ENCODE peak calls at places on chromosomes 6 and 20, in six cellular contexts. R is heart right ventricle, B is adrenal gland, J is IMR-90, H is GM12878, F is BE2C. W is an unnamed sample. For H3K27me3, the result is how much of the 10 kb centered on the place peaks cover.

GRCh38 chr6:122733259-122733658 is 46.3 kb upstream of the FABP7 start:
- DNase-seq in H (no peak), R (no peak), J (no peak), F (no peak), B (no peak), W (no peak)

GRCh38 chr20:4158466-4159050 is 143.2 kb upstream of the RNF24 start:
- DNase-seq in R (no peak), B (no peak), H (no peak), J (no peak), F (no peak), W (no peak)

GRCh38 chr6:118263929-118264486 is 284.1 kb upstream of the PLN start:
- DNase-seq in R (no peak), H (no peak), B (peak), F (peak), J (peak), W (no peak)

GRCh38 chr6:3706547-3707467 is 44.7 kb downstream of the PXDC1 start:
- DNase-seq in J (peak), R (no peak), H (no peak), F (no peak), B (no peak), W (no peak)

GRCh38 chr20:62938105-62938888 is at the start of gene GID8:
- DNase-seq in B (peak), J (peak), H (no peak), R (peak), F (peak), W (no peak)

GRCh38 chr6:80357674-80358073 is 251.2 kb downstream of the BCKDHB start:
- DNase-seq in R (no peak), F (no peak), H (no peak), J (no peak), B (no peak), W (no peak)

GRCh38 chr20:607476-607875 is 2.6 kb downstream of the TCF15 start:
- DNase-seq in H (no peak), F (no peak), R (peak), J (no peak), B (no peak), W (no peak)

GRCh38 chr6:25022140-25022553 is 86.4 kb upstream of the RIPOR2 start:
- DNase-seq in F (no peak), J (peak), R (no peak), B (no peak), H (no peak), W (no peak)

GRCh38 chr20:62598761-62599194 is 43.5 kb upstream of the SLCO4A1 start:
- DNase-seq in H (no peak), B (no peak), J (no peak), F (no peak), R (no peak), W (no peak)

GRCh38 chr6:35185971-35186370 is 27.8 kb upstream of the SCUBE3 start:
- DNase-seq in R (no peak), B (no peak), H (no peak), F (no peak), J (no peak), W (no peak)

GRCh38 chr6:158599635-158600034 is 39.7 kb downstream of the TMEM181 start:
- DNase-seq in R (no peak), B (no peak), F (no peak), J (no peak), H (no peak), W (no peak)

GRCh38 chr6:152745509-152746171 is 5.0 kb upstream of the VIP start:
- DNase-seq in J (peak), F (no peak), R (no peak), H (no peak), B (no peak), W (no peak)

GRCh38 chr6:152746172-152746553 is 4.4 kb upstream of the VIP start:
- DNase-seq in B (no peak), F (no peak), H (no peak), J (peak), R (no peak), W (no peak)

GRCh38 chr6:152749336-152749735 is 1.3 kb upstream of the VIP start:
- DNase-seq in J (no peak), F (no peak), H (no peak), R (no peak), B (no peak), W (no peak)

GRCh38 chr6:152748843-152749242 is 1.8 kb upstream of the VIP start:
- DNase-seq in J (peak), R (no peak), H (no peak), F (no peak), B (no peak), W (no peak)

GRCh38 chr6:152750694-152751093 is at the start of gene VIP:
- DNase-seq in H (no peak), J (peak), B (no peak), R (no peak), F (peak), W (no peak)
- TF ChIP-seq CTCF in H (no peak), J (no peak), B (no peak), R (no peak), F (no peak), W (no peak)

DNA sequence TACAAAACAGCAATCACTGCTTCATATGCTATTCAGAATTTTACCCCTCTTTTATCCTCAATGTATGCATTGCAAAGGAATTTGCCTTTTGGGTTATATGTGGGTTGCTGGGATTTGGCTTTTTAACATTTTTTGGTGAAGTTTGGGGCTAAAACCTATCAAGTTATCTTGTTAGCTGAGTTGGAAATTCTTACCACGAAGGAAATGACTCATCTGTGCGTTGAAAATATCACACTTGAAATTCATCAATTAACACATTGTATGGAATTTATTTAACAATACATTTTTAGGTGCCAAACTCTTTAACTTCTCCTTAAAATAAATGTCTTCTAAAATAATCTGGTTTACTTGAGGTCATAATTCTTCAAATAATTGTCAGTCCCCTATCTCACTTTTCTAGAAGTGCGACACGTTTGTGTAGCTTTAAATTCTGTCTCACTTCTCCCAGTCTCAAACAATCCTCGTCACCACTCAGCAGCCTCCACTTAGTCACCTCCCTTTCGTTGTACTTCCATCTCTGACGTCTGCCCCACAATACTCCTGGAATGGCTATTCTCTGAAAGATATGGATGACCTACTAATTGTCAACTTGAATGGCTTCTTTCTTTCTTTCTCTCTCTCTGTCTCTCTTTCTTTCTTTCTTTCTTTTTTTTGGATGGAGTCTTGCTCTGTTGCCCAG is 88.5 kb downstream of the PHACTR1 start:
- DNase-seq in B (no peak), J (no peak), R (no peak), F (no peak), H (no peak), W (no peak)
- H3K27me3 ChIP-seq in B (under half), J (under half), R (under half), F (under half), H (under half), W (under half)

GRCh38 chr6:2360126-2360525 is 114.7 kb upstream of the GMDS start:
- DNase-seq in J (no peak), R (no peak), H (no peak), B (no peak), F (no peak), W (no peak)
- H3K4me3 ChIP-seq in J (no peak), R (no peak), H (no peak), B (no peak), F (no peak), W (no peak)

DNA sequence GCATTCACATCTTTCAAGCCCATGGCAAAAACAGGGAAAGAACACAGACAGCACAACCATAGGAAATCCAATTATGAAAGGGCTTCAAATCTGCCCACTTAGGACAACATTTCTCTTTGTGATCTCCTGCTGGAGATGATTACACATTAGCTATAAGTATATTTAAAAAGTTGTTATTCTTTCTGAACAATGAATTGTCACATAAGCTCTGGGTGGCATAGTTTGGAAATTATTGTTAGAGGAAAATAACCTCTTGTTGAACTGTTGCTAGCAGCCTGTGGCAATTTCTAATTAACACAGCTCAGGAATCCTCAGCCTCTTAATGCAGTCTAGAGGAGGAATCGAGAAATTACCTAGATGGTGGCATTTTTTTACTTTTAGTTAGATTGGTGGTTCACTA is 54.9 kb downstream of the BCAS1 start:
- DNase-seq in F (no peak), H (no peak), J (no peak), B (no peak), R (no peak), W (no peak)
- TF ChIP-seq CTCF in F (no peak), H (no peak), J (no peak), B (no peak), R (no peak), W (no peak)

DNA sequence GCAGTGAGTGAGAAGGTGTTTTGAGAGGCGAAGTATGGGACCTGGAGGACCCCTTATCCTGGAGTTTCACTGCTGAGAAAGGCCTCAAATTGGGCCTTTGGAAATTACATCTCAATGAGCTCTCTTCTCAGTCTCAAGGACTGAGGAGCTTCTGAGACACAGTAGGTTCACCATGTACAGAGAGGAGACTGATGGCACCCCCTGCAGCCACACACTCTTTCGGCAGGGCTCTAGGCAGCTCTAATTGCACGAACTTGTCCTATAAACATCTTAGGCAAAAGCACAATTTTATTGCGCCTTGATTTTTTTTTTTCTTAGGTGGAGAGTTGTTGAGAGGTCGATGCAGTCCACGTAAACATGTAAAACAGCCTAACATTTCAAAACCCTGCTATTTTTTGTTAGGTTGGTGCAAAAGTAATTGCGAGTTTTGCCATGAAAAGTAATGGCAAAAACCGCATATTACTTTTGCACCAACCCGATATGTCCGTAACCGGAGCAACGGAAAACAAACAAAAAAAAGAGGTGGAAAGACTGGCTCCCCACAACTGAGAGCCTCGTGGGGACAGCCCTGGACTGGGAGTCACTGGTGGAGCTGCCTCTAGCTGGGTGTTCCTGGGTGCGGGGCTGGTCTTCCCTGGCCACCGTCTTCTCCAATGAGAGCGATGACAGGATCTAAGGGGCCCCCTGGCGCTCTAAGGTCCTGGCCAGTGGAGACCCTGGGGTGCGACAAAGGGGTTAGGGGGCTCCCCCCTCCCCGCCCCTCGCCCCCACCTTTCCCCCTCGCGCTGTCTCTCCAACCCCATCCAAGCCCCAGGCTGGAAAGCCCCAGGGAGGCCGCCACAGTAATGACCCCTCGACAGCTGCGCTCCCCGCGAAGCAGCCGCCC is 84.0 kb upstream of the EYA2 start:
- DNase-seq in F (no peak), J (no peak), H (no peak), R (no peak), B (no peak), W (no peak)
- H3K27me3 ChIP-seq in F (under half), J (under half), H (under half), R (half or more), B (under half), W (under half)